ENCODE peak calls at places on chromosomes 5 and 9, in six cellular contexts. R is HFF-Myc, V is RCC 7860, Q is NCI-H1092, M is NCI-H460, B is naive B cell. L is an unnamed sample.

GRCh38 chr9:79263666-79264460 is 307.9 kb upstream of the TLE4 start:
- DNase-seq in R (no peak), V (peak), Q (no peak), M (no peak), B (no peak), L (no peak)

GRCh38 chr5:114634517-114634916 is 272.6 kb downstream of the KCNN2 start:
- DNase-seq in R (no peak), V (no peak), Q (no peak), M (no peak), B (no peak), L (no peak)

GRCh38 chr5:15387931-15388330 is 112.0 kb upstream of the FBXL7 start:
- DNase-seq in R (no peak), V (no peak), Q (no peak), M (no peak), B (no peak), L (no peak)

GRCh38 chr5:71887680-71888079 is 168.6 kb downstream of the CARTPT start:
- DNase-seq in R (peak), V (peak), Q (no peak), M (peak), B (peak), L (no peak)

GRCh38 chr5:95591490-95591901 is 28.4 kb upstream of the GPR150 start:
- DNase-seq in R (no peak), V (no peak), Q (no peak), M (peak), B (no peak), L (no peak)

GRCh38 chr5:78508231-78508765 is 140.3 kb downstream of the LHFPL2 start:
- DNase-seq in R (no peak), V (no peak), Q (no peak), M (no peak), B (no peak), L (no peak)

GRCh38 chr5:98999631-99000030 is 70.8 kb upstream of the CHD1 start:
- DNase-seq in R (no peak), V (no peak), Q (no peak), M (no peak), B (no peak), L (no peak)

GRCh38 chr9:133151601-133152525 is 11.9 kb downstream of the GBGT1 start:
- DNase-seq in R (no peak), V (no peak), Q (no peak), M (no peak), B (no peak), L (no peak)

GRCh38 chr5:173765030-173765644 is 123.0 kb upstream of the CPEB4 start:
- DNase-seq in R (no peak), V (peak), Q (no peak), M (no peak), B (no peak), L (no peak)

GRCh38 chr9:27572566-27572917 is 739 bp downstream of the C9orf72 start:
- DNase-seq in R (no peak), V (peak), Q (peak), M (peak), B (peak), L (no peak)

GRCh38 chr9:131068076-131068816 is 28.1 kb upstream of the AIF1L start:
- DNase-seq in R (no peak), V (no peak), Q (no peak), M (no peak), B (no peak), L (no peak)

GRCh38 chr9:93261281-93261680 is 77.3 kb downstream of the WNK2 start:
- DNase-seq in R (no peak), V (no peak), Q (no peak), M (no peak), B (no peak), L (no peak)

GRCh38 chr9:105693435-105694275 is 686 bp upstream of the TMEM38B start:
- DNase-seq in R (no peak), V (no peak), Q (no peak), M (no peak), B (peak), L (no peak)

GRCh38 chr5:111755942-111756353 is 1.0 kb downstream of the NREP start:
- DNase-seq in R (no peak), V (no peak), Q (no peak), M (no peak), B (no peak), L (no peak)

GRCh38 chr9:16870606-16871357 is at the start of gene BNC2:
- DNase-seq in R (no peak), V (no peak), Q (no peak), M (peak), B (no peak), L (peak)

GRCh38 chr9:124769451-124770358 is 1.4 kb downstream of the NR6A1 start:
- DNase-seq in R (no peak), V (no peak), Q (no peak), M (no peak), B (peak), L (peak)

GRCh38 chr5:64292611-64293215 is 127.1 kb downstream of the RNF180 start:
- DNase-seq in R (no peak), V (peak), Q (no peak), M (no peak), B (no peak), L (no peak)

GRCh38 chr9:37917315-37917731 is 13.4 kb upstream of the SLC25A51 start:
- DNase-seq in R (no peak), V (no peak), Q (no peak), M (no peak), B (no peak), L (no peak)

GRCh38 chr9:5799314-5799713 is 33.6 kb downstream of the ERMP1 start:
- DNase-seq in R (peak), V (peak), Q (no peak), M (peak), B (no peak), L (no peak)

GRCh38 chr9:121510766-121511555 is 11.3 kb upstream of the GGTA1 start:
- DNase-seq in R (no peak), V (no peak), Q (no peak), M (no peak), B (no peak), L (no peak)

GRCh38 chr9:36192196-36192595 is 1.5 kb downstream of the CLTA start:
- DNase-seq in R (no peak), V (peak), Q (no peak), M (no peak), B (no peak), L (no peak)

GRCh38 chr5:85320495-85320894 is 935.8 kb upstream of the EDIL3 start:
- DNase-seq in R (no peak), V (no peak), Q (no peak), M (no peak), B (no peak), L (no peak)

GRCh38 chr9:14752271-14752670 is 29.7 kb upstream of the CER1 start:
- DNase-seq in R (no peak), V (no peak), Q (peak), M (no peak), B (no peak), L (no peak)

GRCh38 chr5:43017438-43017820 is 22.7 kb downstream of the ANXA2R start:
- DNase-seq in R (no peak), V (peak), Q (peak), M (no peak), B (no peak), L (peak)

GRCh38 chr5:164119806-164120440 is 614.5 kb downstream of the MAT2B start:
- DNase-seq in R (peak), V (peak), Q (no peak), M (peak), B (no peak), L (no peak)

GRCh38 chr5:113331201-113331551 is 103.6 kb downstream of the TSSK1B start:
- DNase-seq in R (no peak), V (peak), Q (no peak), M (no peak), B (no peak), L (no peak)

GRCh38 chr5:53481887-53482716 is 1.7 kb downstream of the FST start:
- DNase-seq in R (no peak), V (peak), Q (no peak), M (peak), B (peak), L (peak)

GRCh38 chr5:135033026-135033861 is 784 bp downstream of the PITX1 start:
- DNase-seq in R (no peak), V (no peak), Q (no peak), M (no peak), B (no peak), L (peak)

GRCh38 chr5:76983468-76983867 is 30.6 kb downstream of the CRHBP start:
- DNase-seq in R (no peak), V (no peak), Q (no peak), M (no peak), B (no peak), L (no peak)

GRCh38 chr5:180109920-180110319 is 38.4 kb upstream of the RNF130 start:
- DNase-seq in R (no peak), V (no peak), Q (no peak), M (no peak), B (no peak), L (no peak)

GRCh38 chr5:153782589-153783238 is 256.0 kb downstream of the FAM114A2 start:
- DNase-seq in R (no peak), V (no peak), Q (no peak), M (no peak), B (no peak), L (no peak)

GRCh38 chr5:79318935-79319614 is 83.1 kb downstream of the JMY start:
- DNase-seq in R (peak), V (peak), Q (no peak), M (peak), B (no peak), L (no peak)

GRCh38 chr5:5688925-5689310 is 266.4 kb downstream of the ICE1 start:
- DNase-seq in R (no peak), V (no peak), Q (no peak), M (no peak), B (no peak), L (no peak)

GRCh38 chr5:90747693-90748092 is 189.1 kb downstream of the ADGRV1 start:
- DNase-seq in R (no peak), V (no peak), Q (no peak), M (no peak), B (no peak), L (no peak)

GRCh38 chr5:142918959-142919635 is 148.9 kb downstream of the ARHGAP26 start:
- DNase-seq in R (no peak), V (no peak), Q (no peak), M (no peak), B (no peak), L (no peak)

L was measured in activated naive CD8-positive, alpha-beta T cell treated with anti-CD3 and anti-CD28 coated beads, Interleukin-2, amount 10 ng/mL, durations not matched to agents 7 days and 5 days.